ENCODE peak calls at places on chromosomes 2 and 18, in six cellular contexts. One of them, this sample, is unnamed.

GRCh38 chr2:85648619-85649018 is 19.4 kb downstream of the SFTPB start:
- DNase-seq in kidney: no peak
- DNase-seq in fibroblast of mammary gland: peak; percentile 74
- DNase-seq in Ammon's horn: peak; percentile 22
- DNase-seq in HEK293T: peak; percentile 44
- DNase-seq in right cardiac atrium: no peak
- DNase-seq in this sample: no peak

GRCh38 chr2:26316041-26316440 is 29.9 kb upstream of the SELENOI start:
- DNase-seq in HEK293T: no peak
- DNase-seq in Ammon's horn: no peak
- DNase-seq in right cardiac atrium: no peak
- DNase-seq in fibroblast of mammary gland: no peak
- DNase-seq in kidney: no peak
- DNase-seq in this sample: no peak

GRCh38 chr18:11320981-11321380 is 171.6 kb upstream of the PIEZO2 start:
- DNase-seq in kidney: no peak
- DNase-seq in Ammon's horn: no peak
- DNase-seq in fibroblast of mammary gland: peak; percentile 81
- DNase-seq in HEK293T: no peak
- DNase-seq in right cardiac atrium: no peak
- DNase-seq in this sample: no peak

GRCh38 chr2:191901031-191901430 is 54.1 kb upstream of the CAVIN2 start:
- DNase-seq in HEK293T: no peak
- DNase-seq in fibroblast of mammary gland: no peak
- DNase-seq in kidney: no peak
- DNase-seq in right cardiac atrium: no peak
- DNase-seq in Ammon's horn: no peak
- DNase-seq in this sample: no peak

GRCh38 chr2:109702250-109702985 is 88.3 kb downstream of the SOWAHC start:
- DNase-seq in HEK293T: no peak
- DNase-seq in fibroblast of mammary gland: peak; percentile 46
- DNase-seq in kidney: no peak
- DNase-seq in right cardiac atrium: no peak
- DNase-seq in Ammon's horn: no peak
- DNase-seq in this sample: peak; percentile 22

GRCh38 chr2:234189230-234189629 is 138.7 kb downstream of the SPP2 start:
- DNase-seq in HEK293T: no peak
- DNase-seq in right cardiac atrium: no peak
- DNase-seq in fibroblast of mammary gland: no peak
- DNase-seq in Ammon's horn: no peak
- DNase-seq in kidney: no peak
- DNase-seq in this sample: no peak

GRCh38 chr2:54597153-54597827 is 126.2 kb upstream of the EML6 start:
- DNase-seq in HEK293T: no peak
- DNase-seq in right cardiac atrium: peak; percentile 75
- DNase-seq in kidney: no peak
- DNase-seq in fibroblast of mammary gland: no peak
- DNase-seq in Ammon's horn: no peak
- DNase-seq in this sample: no peak

GRCh38 chr2:395886-396285 is 108.0 kb upstream of the ALKAL2 start:
- DNase-seq in right cardiac atrium: no peak
- DNase-seq in kidney: no peak
- DNase-seq in fibroblast of mammary gland: no peak
- DNase-seq in HEK293T: no peak
- DNase-seq in Ammon's horn: no peak
- DNase-seq in this sample: no peak

GRCh38 chr2:236782938-236783337 is 213.3 kb downstream of the ACKR3 start:
- DNase-seq in Ammon's horn: no peak
- DNase-seq in right cardiac atrium: no peak
- DNase-seq in fibroblast of mammary gland: peak; percentile 87
- DNase-seq in kidney: no peak
- DNase-seq in HEK293T: no peak
- DNase-seq in this sample: peak; percentile 17

GRCh38 chr2:86790828-86791561 is at the start of gene CD8A:
- DNase-seq in Ammon's horn: no peak
- DNase-seq in right cardiac atrium: peak; percentile 66
- DNase-seq in HEK293T: no peak
- DNase-seq in kidney: no peak
- DNase-seq in fibroblast of mammary gland: peak; percentile 30
- DNase-seq in this sample: no peak

GRCh38 chr18:8747440-8747937 is 42.1 kb downstream of the MTCL1 start:
- DNase-seq in fibroblast of mammary gland: peak; percentile 68
- DNase-seq in kidney: no peak
- DNase-seq in HEK293T: no peak
- DNase-seq in right cardiac atrium: no peak
- DNase-seq in Ammon's horn: no peak
- DNase-seq in this sample: no peak

GRCh38 chr2:23199115-23199918 is 185.7 kb upstream of the KLHL29 start:
- DNase-seq in Ammon's horn: no peak
- DNase-seq in right cardiac atrium: no peak
- DNase-seq in HEK293T: peak; percentile 24
- DNase-seq in kidney: no peak
- DNase-seq in fibroblast of mammary gland: peak; percentile 30
- DNase-seq in this sample: no peak

GRCh38 chr2:150586858-150587257 is 99.4 kb upstream of the RND3 start:
- DNase-seq in Ammon's horn: no peak
- DNase-seq in HEK293T: no peak
- DNase-seq in fibroblast of mammary gland: peak; percentile 84
- DNase-seq in kidney: no peak
- DNase-seq in right cardiac atrium: no peak
- DNase-seq in this sample: no peak

GRCh38 chr2:55718165-55719008 is 24.7 kb upstream of the PNPT1 start:
- DNase-seq in HEK293T: peak; percentile 58
- DNase-seq in Ammon's horn: peak; percentile 72
- DNase-seq in right cardiac atrium: no peak
- DNase-seq in kidney: no peak
- DNase-seq in fibroblast of mammary gland: peak; percentile 70
- DNase-seq in this sample: no peak

GRCh38 chr18:50396005-50396404 is 21.2 kb downstream of the SKA1 start:
- DNase-seq in kidney: no peak
- DNase-seq in Ammon's horn: no peak
- DNase-seq in HEK293T: no peak
- DNase-seq in fibroblast of mammary gland: no peak
- DNase-seq in right cardiac atrium: no peak
- DNase-seq in this sample: no peak

GRCh38 chr2:12017499-12018185 is 271.2 kb downstream of the LPIN1 start:
- DNase-seq in HEK293T: no peak
- DNase-seq in fibroblast of mammary gland: no peak
- DNase-seq in right cardiac atrium: no peak
- DNase-seq in Ammon's horn: no peak
- DNase-seq in kidney: no peak
- DNase-seq in this sample: no peak

GRCh38 chr2:179569834-179570233 is 291.6 kb downstream of the ZNF385B start:
- DNase-seq in right cardiac atrium: peak; percentile 43
- DNase-seq in kidney: no peak
- DNase-seq in fibroblast of mammary gland: peak; percentile 97
- DNase-seq in HEK293T: no peak
- DNase-seq in Ammon's horn: no peak
- DNase-seq in this sample: no peak

GRCh38 chr2:40332096-40332826 is 119.6 kb downstream of the SLC8A1 start:
- DNase-seq in HEK293T: no peak
- DNase-seq in right cardiac atrium: no peak
- DNase-seq in kidney: no peak
- DNase-seq in fibroblast of mammary gland: peak; percentile 80
- DNase-seq in Ammon's horn: no peak
- DNase-seq in this sample: no peak

GRCh38 chr2:26617259-26618083 is 23.7 kb downstream of the CIB4 start:
- DNase-seq in kidney: peak; percentile 25
- DNase-seq in fibroblast of mammary gland: no peak
- DNase-seq in right cardiac atrium: no peak
- DNase-seq in HEK293T: no peak
- DNase-seq in Ammon's horn: no peak
- DNase-seq in this sample: peak; percentile 62

GRCh38 chr2:238688197-238689153 is 159.4 kb upstream of the TWIST2 start:
- DNase-seq in kidney: no peak
- DNase-seq in Ammon's horn: no peak
- DNase-seq in HEK293T: no peak
- DNase-seq in right cardiac atrium: no peak
- DNase-seq in fibroblast of mammary gland: peak; percentile 94
- DNase-seq in this sample: no peak

GRCh38 chr18:76212958-76213357 is 282.1 kb downstream of the ZNF516 start:
- DNase-seq in Ammon's horn: no peak
- DNase-seq in HEK293T: no peak
- DNase-seq in right cardiac atrium: no peak
- DNase-seq in fibroblast of mammary gland: no peak
- DNase-seq in kidney: no peak
- DNase-seq in this sample: no peak

GRCh38 chr2:62705859-62706720 is 577 bp downstream of the EHBP1 start:
- DNase-seq in fibroblast of mammary gland: peak; percentile 41
- DNase-seq in Ammon's horn: peak; percentile 75
- DNase-seq in kidney: no peak
- DNase-seq in HEK293T: peak; percentile 60
- DNase-seq in right cardiac atrium: peak; percentile 86
- DNase-seq in this sample: peak; percentile 90

GRCh38 chr2:176405477-176405876 is 136.2 kb downstream of the MTX2 start:
- DNase-seq in kidney: no peak
- DNase-seq in HEK293T: no peak
- DNase-seq in fibroblast of mammary gland: no peak
- DNase-seq in right cardiac atrium: no peak
- DNase-seq in Ammon's horn: no peak
- DNase-seq in this sample: no peak

GRCh38 chr2:11738589-11739436 is 7.6 kb upstream of the LPIN1 start:
- DNase-seq in fibroblast of mammary gland: peak; percentile 92
- DNase-seq in right cardiac atrium: peak; percentile 83
- DNase-seq in kidney: peak; percentile 74
- DNase-seq in HEK293T: peak; percentile 51
- DNase-seq in Ammon's horn: peak; percentile 51
- DNase-seq in this sample: peak; percentile 93

GRCh38 chr2:215280326-215280725 is 31.5 kb upstream of the ATIC start:
- DNase-seq in kidney: no peak
- DNase-seq in fibroblast of mammary gland: no peak
- DNase-seq in Ammon's horn: no peak
- DNase-seq in right cardiac atrium: no peak
- DNase-seq in HEK293T: no peak
- DNase-seq in this sample: no peak

GRCh38 chr18:21257383-21257782 is 15.4 kb downstream of the GREB1L start:
- DNase-seq in Ammon's horn: no peak
- DNase-seq in right cardiac atrium: no peak
- DNase-seq in kidney: no peak
- DNase-seq in HEK293T: no peak
- DNase-seq in fibroblast of mammary gland: no peak
- DNase-seq in this sample: no peak

GRCh38 chr2:38178142-38178541 is 102.2 kb upstream of the CYP1B1 start:
- DNase-seq in fibroblast of mammary gland: peak; percentile 92
- DNase-seq in Ammon's horn: peak; percentile 53
- DNase-seq in kidney: no peak
- DNase-seq in right cardiac atrium: peak; percentile 56
- DNase-seq in HEK293T: no peak
- DNase-seq in this sample: no peak

GRCh38 chr2:71700041-71700879 is 246.9 kb downstream of the DYSF start:
- DNase-seq in HEK293T: no peak
- DNase-seq in Ammon's horn: no peak
- DNase-seq in kidney: peak; percentile 45
- DNase-seq in right cardiac atrium: peak; percentile 46
- DNase-seq in fibroblast of mammary gland: no peak
- DNase-seq in this sample: peak; percentile 51